ENCODE peak calls at places on chromosomes 7 and 10, in ten cellular contexts. A is choroid plexus epithelial cell, X is GM20000, C is esophagus muscularis mucosa, Y is adrenal gland, W is fibroblast of lung, T is BJ, U is GM10248, K is upper lobe of left lung, M is thoracic aorta. Q is an unnamed sample.
A peak's percentile ranks its signal among the peaks of the same experiment; 100 is the strongest.

GRCh38 chr10:86350897-86351296 is 15.7 kb downstream of the GRID1 start:
- DNase-seq in A (no peak), X (no peak), C (no peak), Y (no peak), W (no peak), T (no peak), U (no peak), K (no peak), M (no peak), Q (no peak)

GRCh38 chr10:21174670-21175495 is 277.8 kb upstream of the NEBL start:
- DNase-seq in A (peak; percentile 55), X (no peak), C (no peak), Y (no peak), W (no peak), T (no peak), U (no peak), K (no peak), M (no peak), Q (no peak)

GRCh38 chr7:130593033-130593432 is 75.5 kb downstream of the COPG2 start:
- DNase-seq in A (peak; percentile 2), X (no peak), C (no peak), Y (no peak), W (peak; percentile 2), T (no peak), U (no peak), K (no peak), M (no peak), Q (no peak)

GRCh38 chr10:50850576-50851340 is 34.7 kb downstream of the A1CF start:
- DNase-seq in A (peak; percentile 8), X (no peak), C (no peak), Y (no peak), W (peak; percentile 8), T (no peak), U (no peak), K (no peak), M (no peak), Q (no peak)

GRCh38 chr7:30066697-30067096 is 38.5 kb downstream of the PLEKHA8 start:
- DNase-seq in A (no peak), X (no peak), C (no peak), Y (no peak), W (no peak), T (no peak), U (no peak), K (no peak), M (no peak), Q (no peak)

GRCh38 chr7:133076142-133076541 is 5.7 kb downstream of the CHCHD3 start:
- DNase-seq in A (no peak), X (no peak), C (no peak), Y (no peak), W (no peak), T (no peak), U (no peak), K (no peak), M (no peak), Q (no peak)

GRCh38 chr7:26685636-26686035 is 178.8 kb downstream of the SKAP2 start:
- DNase-seq in A (no peak), X (no peak), C (no peak), Y (no peak), W (peak; percentile 26), T (no peak), U (no peak), K (no peak), M (no peak), Q (no peak)

GRCh38 chr10:75744242-75744641 is 312.8 kb downstream of the LRMDA start:
- DNase-seq in A (no peak), X (no peak), C (no peak), Y (no peak), W (peak; percentile 83), T (no peak), U (no peak), K (no peak), M (no peak), Q (no peak)

DNA sequence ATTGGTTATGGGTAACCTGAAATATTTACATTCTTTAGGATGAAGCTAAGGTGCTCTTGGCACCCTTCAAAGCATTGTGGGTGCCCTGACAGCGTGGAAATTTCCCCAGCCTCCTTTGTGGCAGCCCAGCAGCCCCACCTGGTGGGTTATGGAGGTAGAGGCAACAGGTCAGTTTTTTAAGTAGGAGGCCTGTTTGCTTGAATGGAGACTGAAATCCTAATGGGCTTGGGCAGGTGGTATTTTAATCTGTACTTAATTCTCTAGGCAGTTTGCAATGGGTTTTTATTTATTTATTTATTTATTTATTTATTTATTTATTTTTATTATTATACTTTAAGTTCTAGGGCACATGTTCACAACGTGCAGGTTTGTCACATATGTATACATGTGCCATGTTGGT is 139.4 kb downstream of the EPC1 start:
- DNase-seq in A (peak; percentile 66), X (peak; percentile 63), C (no peak), Y (peak; percentile 32), W (peak; percentile 43), T (no peak), U (peak; percentile 68), K (no peak), M (no peak), Q (no peak)
- TF ChIP-seq CTCF in A (peak; percentile 90), X (peak; percentile 60), C (peak; percentile 48), Y (peak; percentile 64), W (peak; percentile 75), T (peak; percentile 72), U (peak; percentile 59), K (peak; percentile 56), M (peak; percentile 62), Q (peak; percentile 71)

DNA sequence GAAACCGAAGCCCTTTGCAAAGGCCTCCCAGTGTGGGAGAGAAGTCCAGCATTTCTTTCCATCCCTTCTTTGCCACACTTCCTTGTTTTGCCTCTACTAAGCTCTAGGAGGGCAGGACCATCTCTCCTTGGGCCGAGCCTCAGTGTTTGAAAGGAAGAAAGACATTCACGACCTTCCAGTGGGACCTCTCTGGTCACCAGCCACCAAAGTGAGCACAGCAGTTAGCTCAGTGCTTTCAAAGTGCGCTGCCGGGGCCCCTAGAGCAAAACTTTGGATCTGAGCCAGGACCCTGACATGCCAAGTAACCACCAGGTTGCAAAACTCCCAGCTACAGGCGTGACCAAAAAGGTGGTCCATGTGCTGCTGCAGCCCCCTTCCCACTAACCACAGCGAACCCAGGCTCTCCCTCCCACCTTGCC is 12.3 kb downstream of the CTBP2 start:
- DNase-seq in A (peak; percentile 75), X (no peak), C (peak; percentile 94), Y (no peak), W (peak; percentile 65), T (no peak), U (no peak), K (no peak), M (no peak), Q (no peak)
- TF ChIP-seq CTCF in A (no peak), X (no peak), C (no peak), Y (no peak), W (no peak), T (no peak), U (no peak), K (no peak), M (no peak), Q (no peak)

DNA sequence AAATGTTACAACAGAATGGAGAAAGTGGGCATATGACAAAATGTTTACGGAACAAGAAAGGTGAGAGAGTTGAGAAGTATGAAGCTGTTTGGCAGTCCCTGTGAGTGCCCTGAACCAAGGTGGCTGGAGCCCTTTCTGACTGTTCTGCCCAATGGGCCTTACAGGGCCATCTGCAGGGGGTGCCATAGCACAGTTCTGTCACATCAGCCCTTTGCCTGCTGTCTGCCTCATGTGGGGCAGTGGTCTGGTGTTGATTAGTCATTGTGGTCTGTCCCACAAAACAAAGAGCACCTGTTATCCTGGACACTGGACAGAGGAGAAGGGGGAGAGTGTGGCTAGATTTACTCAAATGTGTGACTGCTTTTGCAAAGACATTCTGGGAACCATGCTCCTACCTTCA is 51.5 kb upstream of the OSBPL3 start:
- DNase-seq in A (no peak), X (no peak), C (no peak), Y (no peak), W (no peak), T (no peak), U (no peak), K (no peak), M (no peak), Q (no peak)
- TF ChIP-seq CTCF in A (no peak), X (no peak), C (no peak), Y (no peak), W (no peak), T (no peak), U (no peak), K (no peak), M (no peak), Q (no peak)

GRCh38 chr7:8035647-8036518 is 67.3 kb downstream of the GLCCI1 start:
- DNase-seq in A (peak; percentile 76), X (no peak), C (no peak), Y (no peak), W (peak; percentile 66), T (no peak), U (no peak), K (no peak), M (no peak), Q (no peak)
- TF ChIP-seq CTCF in A (peak; percentile 70), X (peak; percentile 27), C (peak; percentile 14), Y (peak; percentile 39), W (peak; percentile 64), T (peak; percentile 63), U (no peak), K (no peak), M (no peak), Q (peak; percentile 57)

GRCh38 chr7:55158541-55158940 is 139.7 kb downstream of the EGFR start:
- DNase-seq in A (peak; percentile 67), X (no peak), C (no peak), Y (no peak), W (no peak), T (peak; percentile 47), U (no peak), K (no peak), M (no peak), Q (no peak)
- TF ChIP-seq CTCF in A (no peak), X (no peak), C (no peak), Y (no peak), W (no peak), T (no peak), U (no peak), K (no peak), M (no peak), Q (no peak)

Q was measured in neural crest cell.